ENCODE peak calls at places on chromosomes 2 and 18, in seven cellular contexts. One of them, this sample, is unnamed.

GRCh38 chr2:108271691-108272253 is 16.9 kb upstream of the SULT1C2 start:
- DNase-seq in NCI-H748 treated with DMSO at 0.1 percent for 48 hours: no peak
- DNase-seq in dorsolateral prefrontal cortex: no peak
- DNase-seq in caudate nucleus: no peak
- DNase-seq in psoas muscle: no peak
- DNase-seq in CD8-positive, alpha-beta T cell: no peak
- DNase-seq in H4: peak
- DNase-seq in this sample: peak

GRCh38 chr2:551621-552020 is 125.6 kb downstream of the TMEM18 start:
- DNase-seq in H4: no peak
- DNase-seq in psoas muscle: no peak
- DNase-seq in CD8-positive, alpha-beta T cell: no peak
- DNase-seq in caudate nucleus: no peak
- DNase-seq in NCI-H748 treated with DMSO at 0.1 percent for 48 hours: no peak
- DNase-seq in dorsolateral prefrontal cortex: no peak
- DNase-seq in this sample: no peak

GRCh38 chr2:237590272-237591020 is at the start of gene RAB17:
- DNase-seq in caudate nucleus: no peak
- DNase-seq in dorsolateral prefrontal cortex: no peak
- DNase-seq in NCI-H748 treated with DMSO at 0.1 percent for 48 hours: no peak
- DNase-seq in CD8-positive, alpha-beta T cell: no peak
- DNase-seq in H4: no peak
- DNase-seq in psoas muscle: no peak
- DNase-seq in this sample: peak

GRCh38 chr18:70249118-70249517 is 39.7 kb upstream of the SOCS6 start:
- DNase-seq in NCI-H748 treated with DMSO at 0.1 percent for 48 hours: no peak
- DNase-seq in H4: peak
- DNase-seq in caudate nucleus: no peak
- DNase-seq in CD8-positive, alpha-beta T cell: no peak
- DNase-seq in dorsolateral prefrontal cortex: no peak
- DNase-seq in psoas muscle: no peak
- DNase-seq in this sample: peak

GRCh38 chr2:120722211-120722602 is 13.5 kb upstream of the GLI2 start:
- DNase-seq in dorsolateral prefrontal cortex: no peak
- DNase-seq in CD8-positive, alpha-beta T cell: no peak
- DNase-seq in NCI-H748 treated with DMSO at 0.1 percent for 48 hours: no peak
- DNase-seq in psoas muscle: no peak
- DNase-seq in H4: no peak
- DNase-seq in caudate nucleus: no peak
- DNase-seq in this sample: no peak

GRCh38 chr2:183359867-183360266 is 235.6 kb downstream of the NUP35 start:
- DNase-seq in CD8-positive, alpha-beta T cell: no peak
- DNase-seq in psoas muscle: no peak
- DNase-seq in dorsolateral prefrontal cortex: peak
- DNase-seq in NCI-H748 treated with DMSO at 0.1 percent for 48 hours: no peak
- DNase-seq in H4: no peak
- DNase-seq in caudate nucleus: no peak
- DNase-seq in this sample: no peak

GRCh38 chr2:102048465-102048864 is 56.7 kb downstream of the IL1R2 start:
- DNase-seq in dorsolateral prefrontal cortex: no peak
- DNase-seq in CD8-positive, alpha-beta T cell: no peak
- DNase-seq in NCI-H748 treated with DMSO at 0.1 percent for 48 hours: no peak
- DNase-seq in psoas muscle: peak
- DNase-seq in H4: no peak
- DNase-seq in caudate nucleus: no peak
- DNase-seq in this sample: peak

GRCh38 chr2:235934059-235934896 is 233.9 kb downstream of the GBX2 start:
- DNase-seq in H4: peak
- DNase-seq in psoas muscle: no peak
- DNase-seq in CD8-positive, alpha-beta T cell: no peak
- DNase-seq in caudate nucleus: no peak
- DNase-seq in dorsolateral prefrontal cortex: no peak
- DNase-seq in NCI-H748 treated with DMSO at 0.1 percent for 48 hours: no peak
- DNase-seq in this sample: no peak

GRCh38 chr2:149908731-149909690 is 321.4 kb upstream of the MMADHC start:
- DNase-seq in CD8-positive, alpha-beta T cell: no peak
- DNase-seq in dorsolateral prefrontal cortex: no peak
- DNase-seq in caudate nucleus: no peak
- DNase-seq in psoas muscle: no peak
- DNase-seq in H4: peak
- DNase-seq in NCI-H748 treated with DMSO at 0.1 percent for 48 hours: peak
- DNase-seq in this sample: peak

GRCh38 chr18:1627494-1627893 is 722.8 kb downstream of the ADCYAP1 start:
- DNase-seq in CD8-positive, alpha-beta T cell: no peak
- DNase-seq in H4: no peak
- DNase-seq in dorsolateral prefrontal cortex: no peak
- DNase-seq in psoas muscle: no peak
- DNase-seq in NCI-H748 treated with DMSO at 0.1 percent for 48 hours: no peak
- DNase-seq in caudate nucleus: no peak
- DNase-seq in this sample: no peak

GRCh38 chr2:128590309-128591021 is 271.8 kb upstream of the HS6ST1 start:
- DNase-seq in H4: no peak
- DNase-seq in dorsolateral prefrontal cortex: no peak
- DNase-seq in CD8-positive, alpha-beta T cell: no peak
- DNase-seq in psoas muscle: no peak
- DNase-seq in caudate nucleus: no peak
- DNase-seq in NCI-H748 treated with DMSO at 0.1 percent for 48 hours: no peak
- DNase-seq in this sample: no peak

GRCh38 chr18:21303913-21304312 is 61.9 kb downstream of the GREB1L start:
- DNase-seq in psoas muscle: no peak
- DNase-seq in H4: no peak
- DNase-seq in caudate nucleus: no peak
- DNase-seq in NCI-H748 treated with DMSO at 0.1 percent for 48 hours: no peak
- DNase-seq in dorsolateral prefrontal cortex: no peak
- DNase-seq in CD8-positive, alpha-beta T cell: no peak
- DNase-seq in this sample: peak

This sample was measured in HFFc6.